ENCODE peak calls at places on chromosomes 2 and 18, in ten cellular contexts. U, A, H, L, S, K, M, C, P and G are unnamed samples.

GRCh38 chr2:37168217-37168981 is 11.6 kb upstream of the EIF2AK2 start:
- DNase-seq in U (no peak), A (no peak), H (peak; percentile 79), L (no peak), S (no peak), K (no peak), M (peak; percentile 66), C (no peak), P (no peak), G (peak; percentile 71)

GRCh38 chr18:8785855-8786765 is 80.8 kb downstream of the MTCL1 start:
- DNase-seq in U (no peak), A (no peak), H (no peak), L (no peak), S (no peak), K (no peak), M (no peak), C (no peak), P (no peak), G (no peak)

GRCh38 chr2:165018207-165018606 is 62.9 kb upstream of the SLC38A11 start:
- DNase-seq in U (no peak), A (no peak), H (no peak), L (no peak), S (no peak), K (no peak), M (peak; percentile 9), C (no peak), P (peak; percentile 87), G (peak; percentile 82)

GRCh38 chr18:8162797-8163196 is 446.4 kb upstream of the RAB12 start:
- DNase-seq in U (no peak), A (no peak), H (no peak), L (no peak), S (no peak), K (no peak), M (no peak), C (no peak), P (no peak), G (peak; percentile 23)

GRCh38 chr2:42949125-42949524 is 156.7 kb upstream of the HAAO start:
- DNase-seq in U (peak; percentile 70), A (no peak), H (no peak), L (no peak), S (no peak), K (no peak), M (no peak), C (no peak), P (no peak), G (no peak)

GRCh38 chr2:32289165-32290054 is 11.7 kb downstream of the YIPF4 start:
- DNase-seq in U (no peak), A (no peak), H (no peak), L (no peak), S (no peak), K (peak; percentile 30), M (peak; percentile 81), C (no peak), P (no peak), G (no peak)

GRCh38 chr2:42903821-42904575 is 111.6 kb upstream of the HAAO start:
- DNase-seq in U (no peak), A (peak; percentile 62), H (no peak), L (no peak), S (no peak), K (no peak), M (no peak), C (no peak), P (no peak), G (peak; percentile 63)

GRCh38 chr2:158753561-158754302 is 41.4 kb upstream of the DAPL1 start:
- DNase-seq in U (no peak), A (no peak), H (peak; percentile 74), L (no peak), S (peak; percentile 22), K (peak; percentile 19), M (peak; percentile 69), C (no peak), P (peak; percentile 59), G (peak; percentile 82)

GRCh38 chr2:122635649-122636496 is 880.4 kb downstream of the TSN start:
- DNase-seq in U (no peak), A (no peak), H (no peak), L (no peak), S (no peak), K (no peak), M (peak; percentile 86), C (no peak), P (no peak), G (no peak)

GRCh38 chr2:85524567-85524923 is 14.4 kb upstream of the MAT2A start:
- DNase-seq in U (no peak), A (no peak), H (no peak), L (no peak), S (no peak), K (no peak), M (no peak), C (no peak), P (no peak), G (peak; percentile 89)

GRCh38 chr18:26322892-26323653 is 96.8 kb downstream of the TAF4B start:
- DNase-seq in U (no peak), A (no peak), H (no peak), L (no peak), S (no peak), K (no peak), M (peak; percentile 81), C (no peak), P (no peak), G (no peak)

GRCh38 chr2:10910625-10911024 is 1.1 kb upstream of the KCNF1 start:
- DNase-seq in U (no peak), A (no peak), H (no peak), L (no peak), S (no peak), K (no peak), M (no peak), C (no peak), P (no peak), G (no peak)

GRCh38 chr2:27509326-27509725 is 12.7 kb downstream of the GCKR start:
- DNase-seq in U (no peak), A (no peak), H (no peak), L (no peak), S (no peak), K (no peak), M (no peak), C (no peak), P (no peak), G (no peak)

GRCh38 chr2:127175821-127176354 is 44.2 kb downstream of the CYP27C1 start:
- DNase-seq in U (no peak), A (peak; percentile 36), H (no peak), L (no peak), S (no peak), K (peak; percentile 67), M (peak; percentile 73), C (no peak), P (no peak), G (no peak)

GRCh38 chr18:23263551-23264235 is 128.4 kb downstream of the CABLES1 start:
- DNase-seq in U (no peak), A (no peak), H (no peak), L (no peak), S (no peak), K (no peak), M (no peak), C (no peak), P (no peak), G (no peak)

GRCh38 chr2:69779258-69779989 is 37.5 kb downstream of the ANXA4 start:
- DNase-seq in U (peak; percentile 48), A (no peak), H (no peak), L (no peak), S (no peak), K (no peak), M (peak; percentile 58), C (no peak), P (no peak), G (peak; percentile 31)

GRCh38 chr2:71925268-71926097 is 222.2 kb downstream of the CYP26B1 start:
- DNase-seq in U (peak; percentile 58), A (peak; percentile 14), H (no peak), L (no peak), S (no peak), K (no peak), M (peak; percentile 51), C (no peak), P (peak; percentile 29), G (peak; percentile 71)

GRCh38 chr2:233711312-233712008 is 1.2 kb upstream of the UGT1A5 start:
- DNase-seq in U (peak; percentile 75), A (peak; percentile 78), H (peak; percentile 62), L (peak; percentile 1), S (no peak), K (no peak), M (peak; percentile 80), C (peak; percentile 87), P (peak; percentile 76), G (peak; percentile 81)

GRCh38 chr18:43780782-43781340 is 503.6 kb upstream of the SYT4 start:
- DNase-seq in U (no peak), A (no peak), H (no peak), L (no peak), S (no peak), K (peak; percentile 51), M (peak; percentile 51), C (no peak), P (no peak), G (no peak)

GRCh38 chr2:152189622-152190495 is 14.3 kb upstream of the STAM2 start:
- DNase-seq in U (peak; percentile 50), A (peak; percentile 39), H (peak; percentile 55), L (no peak), S (no peak), K (no peak), M (peak; percentile 83), C (no peak), P (peak; percentile 75), G (peak; percentile 55)

GRCh38 chr2:217077841-217078407 is 218.1 kb upstream of the TNP1 start:
- DNase-seq in U (no peak), A (no peak), H (no peak), L (no peak), S (no peak), K (no peak), M (peak; percentile 50), C (no peak), P (no peak), G (no peak)

GRCh38 chr2:170486730-170487129 is 228.4 kb upstream of the SP5 start:
- DNase-seq in U (no peak), A (no peak), H (no peak), L (no peak), S (no peak), K (no peak), M (no peak), C (no peak), P (no peak), G (no peak)

GRCh38 chr2:42964444-42965081 is 172.2 kb upstream of the HAAO start:
- DNase-seq in U (no peak), A (peak; percentile 88), H (no peak), L (no peak), S (no peak), K (peak; percentile 85), M (peak; percentile 88), C (peak; percentile 65), P (peak; percentile 32), G (no peak)

GRCh38 chr2:241038374-241039180 is 40.2 kb downstream of the SNED1 start:
- DNase-seq in U (no peak), A (no peak), H (no peak), L (no peak), S (no peak), K (no peak), M (no peak), C (no peak), P (no peak), G (no peak)

GRCh38 chr2:150977296-150977695 is 284.4 kb downstream of the RBM43 start:
- DNase-seq in U (no peak), A (no peak), H (no peak), L (no peak), S (no peak), K (no peak), M (no peak), C (peak; percentile 65), P (no peak), G (peak; percentile 75)

GRCh38 chr2:20074001-20074648 is 22.7 kb upstream of the LAPTM4A start:
- DNase-seq in U (no peak), A (no peak), H (no peak), L (no peak), S (no peak), K (no peak), M (no peak), C (no peak), P (no peak), G (peak; percentile 25)